ENCODE peak calls at places on chromosomes 3 and 15, in six cellular contexts. One of them, this sample, is unnamed.
A peak's percentile ranks its signal among the peaks of the same experiment; 100 is the strongest.

GRCh38 chr15:43204016-43204901 is 16.6 kb downstream of the EPB42 start:
- DNase-seq in IMR-90: peak; percentile 75
- DNase-seq in CD8-positive, alpha-beta T cell: peak; percentile 54
- DNase-seq in Peyer's patch: peak; percentile 68
- DNase-seq in upper lobe of right lung: no peak
- DNase-seq in cardiac muscle cell: peak; percentile 64
- DNase-seq in this sample: no peak

GRCh38 chr15:101127503-101128076 is 124.3 kb downstream of the CHSY1 start:
- DNase-seq in IMR-90: peak; percentile 98
- DNase-seq in CD8-positive, alpha-beta T cell: peak; percentile 32
- DNase-seq in Peyer's patch: peak; percentile 76
- DNase-seq in upper lobe of right lung: no peak
- DNase-seq in cardiac muscle cell: no peak
- DNase-seq in this sample: peak; percentile 85

GRCh38 chr3:156751461-156752025 is 74.6 kb upstream of the LEKR1 start:
- DNase-seq in IMR-90: peak; percentile 79
- DNase-seq in CD8-positive, alpha-beta T cell: no peak
- DNase-seq in Peyer's patch: no peak
- DNase-seq in upper lobe of right lung: no peak
- DNase-seq in cardiac muscle cell: peak; percentile 55
- DNase-seq in this sample: no peak

GRCh38 chr3:110420158-110420641 is 651.4 kb upstream of the NECTIN3 start:
- DNase-seq in IMR-90: peak; percentile 90
- DNase-seq in CD8-positive, alpha-beta T cell: no peak
- DNase-seq in Peyer's patch: no peak
- DNase-seq in upper lobe of right lung: no peak
- DNase-seq in cardiac muscle cell: no peak
- DNase-seq in this sample: no peak

GRCh38 chr15:44427756-44428724 is 611 bp downstream of the CTDSPL2 start:
- DNase-seq in IMR-90: peak; percentile 65
- DNase-seq in CD8-positive, alpha-beta T cell: no peak
- DNase-seq in Peyer's patch: peak; percentile 81
- DNase-seq in upper lobe of right lung: no peak
- DNase-seq in cardiac muscle cell: peak; percentile 77
- DNase-seq in this sample: no peak

GRCh38 chr3:115960799-115961198 is 337.5 kb downstream of the GAP43 start:
- DNase-seq in IMR-90: no peak
- DNase-seq in CD8-positive, alpha-beta T cell: no peak
- DNase-seq in Peyer's patch: no peak
- DNase-seq in upper lobe of right lung: no peak
- DNase-seq in cardiac muscle cell: no peak
- DNase-seq in this sample: peak; percentile 20

GRCh38 chr15:34582461-34583357 is 742 bp downstream of the GOLGA8B start:
- DNase-seq in IMR-90: peak; percentile 8
- DNase-seq in CD8-positive, alpha-beta T cell: peak; percentile 24
- DNase-seq in Peyer's patch: peak; percentile 60
- DNase-seq in upper lobe of right lung: peak; percentile 78
- DNase-seq in cardiac muscle cell: peak; percentile 46
- DNase-seq in this sample: peak; percentile 65

GRCh38 chr3:151410891-151411559 is 26.5 kb upstream of the P2RY12 start:
- DNase-seq in IMR-90: peak; percentile 60
- DNase-seq in CD8-positive, alpha-beta T cell: no peak
- DNase-seq in Peyer's patch: no peak
- DNase-seq in upper lobe of right lung: no peak
- DNase-seq in cardiac muscle cell: no peak
- DNase-seq in this sample: no peak

GRCh38 chr3:169836942-169837275 is 24.2 kb upstream of the LRRC34 start:
- DNase-seq in IMR-90: no peak
- DNase-seq in CD8-positive, alpha-beta T cell: no peak
- DNase-seq in Peyer's patch: no peak
- DNase-seq in upper lobe of right lung: no peak
- DNase-seq in cardiac muscle cell: no peak
- DNase-seq in this sample: no peak

GRCh38 chr3:127141921-127142730 is 50.8 kb upstream of the PRR23E start:
- DNase-seq in IMR-90: no peak
- DNase-seq in CD8-positive, alpha-beta T cell: no peak
- DNase-seq in Peyer's patch: peak; percentile 84
- DNase-seq in upper lobe of right lung: no peak
- DNase-seq in cardiac muscle cell: no peak
- DNase-seq in this sample: no peak

GRCh38 chr3:183392166-183393034 is 36.0 kb downstream of the MCF2L2 start:
- DNase-seq in IMR-90: peak; percentile 20
- DNase-seq in CD8-positive, alpha-beta T cell: no peak
- DNase-seq in Peyer's patch: no peak
- DNase-seq in upper lobe of right lung: no peak
- DNase-seq in cardiac muscle cell: peak; percentile 17
- DNase-seq in this sample: no peak

DNA sequence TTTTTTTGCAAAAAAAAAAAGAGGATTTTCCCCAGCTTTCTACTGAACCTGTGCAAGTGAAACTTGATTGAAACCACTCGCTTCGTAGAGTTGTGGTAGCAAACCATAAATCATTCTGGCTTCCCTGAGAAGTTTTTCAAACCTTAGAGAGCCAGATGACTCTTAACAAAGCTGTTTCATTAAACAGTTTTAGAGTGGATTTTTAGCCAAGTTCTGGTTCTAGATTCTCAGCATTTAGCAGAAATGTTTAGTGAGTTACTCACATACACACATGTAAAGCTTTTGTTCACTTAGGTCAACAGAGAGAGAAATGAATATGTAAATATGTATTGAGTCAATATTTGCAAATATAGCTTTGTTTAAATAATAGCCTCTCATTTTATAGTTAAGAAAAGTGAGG is 18.1 kb upstream of the CCR9 start:
- DNase-seq in IMR-90: no peak
- DNase-seq in CD8-positive, alpha-beta T cell: no peak
- DNase-seq in Peyer's patch: no peak
- DNase-seq in upper lobe of right lung: no peak
- DNase-seq in cardiac muscle cell: no peak
- DNase-seq in this sample: no peak
- H3K27me3 ChIP-seq in IMR-90: peaks cover 43% of the 10 kb centered on the region
- H3K27me3 ChIP-seq in CD8-positive, alpha-beta T cell: no peaks in the 10 kb centered on the region
- H3K27me3 ChIP-seq in Peyer's patch: no peaks in the 10 kb centered on the region
- H3K27me3 ChIP-seq in upper lobe of right lung: no peaks in the 10 kb centered on the region
- H3K27me3 ChIP-seq in cardiac muscle cell: no peaks in the 10 kb centered on the region
- H3K27me3 ChIP-seq in this sample: peaks cover 1% of the 10 kb centered on the region

GRCh38 chr3:164477403-164477802 is 600.9 kb downstream of the SI start:
- DNase-seq in IMR-90: no peak
- DNase-seq in CD8-positive, alpha-beta T cell: no peak
- DNase-seq in Peyer's patch: no peak
- DNase-seq in upper lobe of right lung: no peak
- DNase-seq in cardiac muscle cell: no peak
- DNase-seq in this sample: no peak

GRCh38 chr3:164479978-164480377 is 598.3 kb downstream of the SI start:
- DNase-seq in IMR-90: no peak
- DNase-seq in CD8-positive, alpha-beta T cell: no peak
- DNase-seq in Peyer's patch: no peak
- DNase-seq in upper lobe of right lung: no peak
- DNase-seq in cardiac muscle cell: no peak
- DNase-seq in this sample: no peak

GRCh38 chr3:164476631-164477030 is 601.7 kb downstream of the SI start:
- DNase-seq in IMR-90: no peak
- DNase-seq in CD8-positive, alpha-beta T cell: no peak
- DNase-seq in Peyer's patch: no peak
- DNase-seq in upper lobe of right lung: no peak
- DNase-seq in cardiac muscle cell: no peak
- DNase-seq in this sample: no peak

GRCh38 chr3:164478323-164478722 is 600.0 kb downstream of the SI start:
- DNase-seq in IMR-90: no peak
- DNase-seq in CD8-positive, alpha-beta T cell: no peak
- DNase-seq in Peyer's patch: no peak
- DNase-seq in upper lobe of right lung: no peak
- DNase-seq in cardiac muscle cell: no peak
- DNase-seq in this sample: no peak

DNA sequence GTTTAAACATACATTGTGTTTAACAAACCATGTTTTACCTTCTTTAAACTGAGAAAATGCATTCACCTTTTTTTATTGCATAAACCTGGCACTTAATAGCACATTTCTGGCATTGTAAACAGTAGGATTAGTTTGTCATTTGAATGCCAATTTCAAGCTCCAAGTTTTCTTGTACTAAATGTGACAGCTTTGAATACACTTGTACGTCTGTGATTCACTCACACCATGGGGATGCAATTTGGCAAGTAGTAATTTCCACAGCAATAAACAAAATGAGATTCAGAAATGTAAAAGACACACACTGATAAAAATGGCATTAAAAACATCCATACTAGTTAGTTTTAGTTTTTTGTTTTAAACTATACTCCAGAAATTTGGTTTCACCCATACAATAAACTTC is 598.9 kb downstream of the SI start:
- DNase-seq in IMR-90: no peak
- DNase-seq in CD8-positive, alpha-beta T cell: no peak
- DNase-seq in Peyer's patch: no peak
- DNase-seq in upper lobe of right lung: no peak
- DNase-seq in cardiac muscle cell: no peak
- DNase-seq in this sample: no peak
- H3K4me3 ChIP-seq in IMR-90: no peak overlapping the region
- H3K4me3 ChIP-seq in CD8-positive, alpha-beta T cell: no peak overlapping the region
- H3K4me3 ChIP-seq in Peyer's patch: no peak overlapping the region
- H3K4me3 ChIP-seq in upper lobe of right lung: no peak overlapping the region
- H3K4me3 ChIP-seq in cardiac muscle cell: no peak overlapping the region
- H3K4me3 ChIP-seq in this sample: no peak overlapping the region

GRCh38 chr15:52791776-52792175 is 1.6 kb upstream of the ONECUT1 start:
- DNase-seq in IMR-90: no peak
- DNase-seq in CD8-positive, alpha-beta T cell: no peak
- DNase-seq in Peyer's patch: no peak
- DNase-seq in upper lobe of right lung: no peak
- DNase-seq in cardiac muscle cell: no peak
- DNase-seq in this sample: no peak

GRCh38 chr15:52789008-52789600 is 1.0 kb downstream of the ONECUT1 start:
- DNase-seq in IMR-90: no peak
- DNase-seq in CD8-positive, alpha-beta T cell: no peak
- DNase-seq in Peyer's patch: no peak
- DNase-seq in upper lobe of right lung: no peak
- DNase-seq in cardiac muscle cell: no peak
- DNase-seq in this sample: no peak

GRCh38 chr15:52789601-52790165 is 453 bp downstream of the ONECUT1 start:
- DNase-seq in IMR-90: peak; percentile 10
- DNase-seq in CD8-positive, alpha-beta T cell: no peak
- DNase-seq in Peyer's patch: no peak
- DNase-seq in upper lobe of right lung: no peak
- DNase-seq in cardiac muscle cell: peak; percentile 51
- DNase-seq in this sample: no peak

GRCh38 chr15:52790941-52791751 is 1.0 kb upstream of the ONECUT1 start:
- DNase-seq in IMR-90: peak; percentile 7
- DNase-seq in CD8-positive, alpha-beta T cell: no peak
- DNase-seq in Peyer's patch: no peak
- DNase-seq in upper lobe of right lung: no peak
- DNase-seq in cardiac muscle cell: peak; percentile 63
- DNase-seq in this sample: no peak

DNA sequence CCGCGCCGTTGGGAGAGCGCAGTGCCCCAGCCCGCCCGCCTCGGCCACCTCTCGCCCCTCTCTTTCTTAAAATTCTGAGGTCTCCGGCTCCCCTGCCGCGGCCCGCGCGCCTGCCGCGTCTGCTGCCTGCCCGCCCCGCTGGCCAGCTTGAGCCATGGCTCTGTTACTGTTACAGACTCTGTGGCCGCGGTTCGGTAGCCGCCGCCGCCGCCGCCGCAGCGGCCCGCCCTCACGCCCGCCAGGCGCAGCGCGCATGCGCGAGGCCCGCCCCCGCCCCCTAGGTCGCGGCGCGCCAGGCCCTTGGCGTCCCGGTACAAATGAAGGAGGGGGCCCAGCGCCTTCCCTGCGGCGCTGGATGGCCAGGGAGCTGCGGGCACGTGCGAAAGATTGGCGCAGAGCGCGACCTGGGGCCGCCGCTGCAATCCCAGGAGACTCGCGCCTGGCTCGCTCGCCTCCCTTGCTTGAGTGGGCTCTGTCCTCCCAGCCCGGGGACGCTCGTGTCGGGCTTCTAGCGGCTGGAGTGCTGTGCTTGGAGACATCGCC is at the start of gene ONECUT1:
- DNase-seq in IMR-90: peak; percentile 2
- DNase-seq in CD8-positive, alpha-beta T cell: no peak
- DNase-seq in Peyer's patch: peak; percentile 61
- DNase-seq in upper lobe of right lung: no peak
- DNase-seq in cardiac muscle cell: peak; percentile 84
- DNase-seq in this sample: peak; percentile 69
- H3K27me3 ChIP-seq in IMR-90: peaks cover 92% of the 10 kb centered on the region
- H3K27me3 ChIP-seq in CD8-positive, alpha-beta T cell: peaks cover 36% of the 10 kb centered on the region
- H3K27me3 ChIP-seq in Peyer's patch: peaks cover 71% of the 10 kb centered on the region
- H3K27me3 ChIP-seq in upper lobe of right lung: peaks cover 89% of the 10 kb centered on the region
- H3K27me3 ChIP-seq in cardiac muscle cell: peaks cover 99% of the 10 kb centered on the region
- H3K27me3 ChIP-seq in this sample: peaks cover 2% of the 10 kb centered on the region

DNA sequence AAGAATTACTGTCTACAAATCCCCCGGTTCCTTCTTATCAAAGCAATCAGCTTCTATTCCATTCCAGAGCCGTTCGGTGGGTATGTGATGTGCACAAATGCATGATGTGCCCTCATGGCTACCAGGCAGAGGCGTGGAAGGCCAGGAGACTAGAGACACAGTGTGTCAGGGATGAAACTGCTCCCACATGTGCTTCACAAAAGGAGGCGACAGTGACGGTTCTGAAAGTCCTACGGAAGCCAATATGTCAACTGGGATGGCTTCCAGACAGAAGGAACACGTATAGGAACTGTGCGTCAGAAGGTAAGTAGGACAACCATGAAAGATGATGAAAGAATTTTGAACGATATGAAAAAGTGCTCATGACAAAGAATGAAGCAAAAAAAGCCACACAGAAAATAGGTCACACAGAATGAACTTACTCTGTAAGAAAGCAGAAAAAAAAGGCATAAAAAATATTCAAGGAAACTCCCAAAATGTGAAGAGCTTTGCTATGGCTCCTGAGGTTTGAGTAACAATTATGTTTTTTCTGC is 34.1 kb downstream of the GLB1 start:
- DNase-seq in IMR-90: no peak
- DNase-seq in CD8-positive, alpha-beta T cell: no peak
- DNase-seq in Peyer's patch: no peak
- DNase-seq in upper lobe of right lung: no peak
- DNase-seq in cardiac muscle cell: no peak
- DNase-seq in this sample: no peak
- H3K4me3 ChIP-seq in IMR-90: no peak overlapping the region
- H3K4me3 ChIP-seq in CD8-positive, alpha-beta T cell: no peak overlapping the region
- H3K4me3 ChIP-seq in Peyer's patch: no peak overlapping the region
- H3K4me3 ChIP-seq in upper lobe of right lung: no peak overlapping the region
- H3K4me3 ChIP-seq in cardiac muscle cell: no peak overlapping the region
- H3K4me3 ChIP-seq in this sample: no peak overlapping the region

DNA sequence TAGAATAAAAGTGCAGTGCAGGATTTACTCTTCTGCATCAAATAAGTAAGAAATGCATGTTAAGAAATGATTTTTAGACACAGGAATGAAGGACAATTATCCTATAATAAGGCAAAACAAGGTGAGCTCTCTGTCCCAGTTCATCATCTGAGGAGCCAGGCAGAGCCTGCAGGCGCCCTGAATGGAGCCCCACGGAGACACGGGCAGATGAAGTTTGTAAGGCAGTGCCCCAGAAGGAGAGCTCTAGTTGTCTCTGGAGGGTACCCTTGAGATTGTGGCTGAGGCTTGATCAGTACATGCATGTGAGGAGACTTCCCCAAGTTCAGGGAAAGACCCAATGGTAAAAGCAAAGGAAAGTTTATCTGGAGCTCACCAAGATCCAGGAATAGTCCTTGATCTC is 50.3 kb downstream of the ATP10A start:
- DNase-seq in IMR-90: no peak
- DNase-seq in CD8-positive, alpha-beta T cell: no peak
- DNase-seq in Peyer's patch: no peak
- DNase-seq in upper lobe of right lung: no peak
- DNase-seq in cardiac muscle cell: no peak
- DNase-seq in this sample: no peak
- H3K27me3 ChIP-seq in IMR-90: no peaks in the 10 kb centered on the region
- H3K27me3 ChIP-seq in CD8-positive, alpha-beta T cell: no peaks in the 10 kb centered on the region
- H3K27me3 ChIP-seq in Peyer's patch: no peaks in the 10 kb centered on the region
- H3K27me3 ChIP-seq in upper lobe of right lung: no peaks in the 10 kb centered on the region
- H3K27me3 ChIP-seq in cardiac muscle cell: peaks cover 20% of the 10 kb centered on the region
- H3K27me3 ChIP-seq in this sample: no peaks in the 10 kb centered on the region

This sample was measured in GM06990.